ENCODE peak calls at places on chromosomes 7 and 10, in four cellular contexts. X is AG08395, N is NCI-H2107, H is ACHN. R is an unnamed sample.

GRCh38 chr10:31770307-31770902 is 158.2 kb downstream of the ARHGAP12 start:
- DNase-seq in X (no peak), N (no peak), H (peak), R (no peak)

GRCh38 chr7:102447311-102447710 is 13.9 kb downstream of the ORAI2 start:
- DNase-seq in X (no peak), N (no peak), H (no peak), R (no peak)

GRCh38 chr10:49679480-49679893 is at the start of gene C10orf53:
- DNase-seq in X (peak), N (no peak), H (peak), R (no peak)

GRCh38 chr10:124527996-124528395 is 66.4 kb downstream of the LHPP start:
- DNase-seq in X (no peak), N (no peak), H (no peak), R (no peak)

GRCh38 chr10:128577958-128578750 is 451.9 kb upstream of the MKI67 start:
- DNase-seq in X (no peak), N (no peak), H (no peak), R (no peak)

GRCh38 chr10:119090968-119091367 is 10.4 kb upstream of the EIF3A start:
- DNase-seq in X (peak), N (no peak), H (no peak), R (no peak)

GRCh38 chr10:48406204-48406603 is 99.7 kb downstream of the MAPK8 start:
- DNase-seq in X (peak), N (no peak), H (peak), R (no peak)

GRCh38 chr10:13686331-13686752 is 99.6 kb downstream of the PRPF18 start:
- DNase-seq in X (peak), N (no peak), H (no peak), R (no peak)

GRCh38 chr10:43323245-43323644 is 48.2 kb upstream of the FXYD4 start:
- DNase-seq in X (no peak), N (no peak), H (no peak), R (no peak)

GRCh38 chr10:75508239-75508813 is 76.9 kb downstream of the LRMDA start:
- DNase-seq in X (peak), N (no peak), H (no peak), R (peak)

GRCh38 chr10:61000769-61001730 is 57.1 kb upstream of the RHOBTB1 start:
- DNase-seq in X (peak), N (no peak), H (peak), R (no peak)

GRCh38 chr7:18552943-18553584 is 57.5 kb downstream of the HDAC9 start:
- DNase-seq in X (no peak), N (no peak), H (no peak), R (no peak)

GRCh38 chr10:6507311-6507710 is 72.8 kb downstream of the PRKCQ start:
- DNase-seq in X (no peak), N (no peak), H (no peak), R (no peak)